ENCODE peak calls at places on chromosome 11, in four cellular contexts. Z is MV-4-11; B is AML-193; P is activated naive CD8-positive, alpha-beta T cell treated with anti-CD3 and anti-CD28 coated beads, Interleukin-2, amount 50 U/mL, for 16 hours. I is an unnamed sample.

GRCh38 chr11:89220684-89221339 is 43.1 kb downstream of the TYR start:
- DNase-seq in Z (no peak), B (no peak), P (no peak), I (no peak)

GRCh38 chr11:66438009-66438503 is 592 bp downstream of the MRPL11 start:
- DNase-seq in Z (no peak), B (no peak), P (no peak), I (no peak)

GRCh38 chr11:14582835-14583234 is 60.8 kb upstream of the PDE3B start:
- DNase-seq in Z (no peak), B (no peak), P (no peak), I (no peak)

GRCh38 chr11:47260366-47260765 is 2.6 kb downstream of the NR1H3 start:
- DNase-seq in Z (no peak), B (no peak), P (no peak), I (no peak)

GRCh38 chr11:61923166-61924015 is 6.0 kb upstream of the RAB3IL1 start:
- DNase-seq in Z (no peak), B (no peak), P (no peak), I (peak; percentile 46)

GRCh38 chr11:133950874-133951483 is 5.8 kb downstream of the IGSF9B start:
- DNase-seq in Z (no peak), B (no peak), P (no peak), I (no peak)

GRCh38 chr11:120180571-120181445 is 30.0 kb upstream of the OAF start:
- DNase-seq in Z (peak; percentile 25), B (no peak), P (no peak), I (no peak)

GRCh38 chr11:12692238-12693074 is 18.2 kb downstream of the TEAD1 start:
- DNase-seq in Z (no peak), B (no peak), P (no peak), I (peak; percentile 55)

GRCh38 chr11:100777118-100777517 is 90.0 kb downstream of the ARHGAP42 start:
- DNase-seq in Z (no peak), B (no peak), P (no peak), I (no peak)

GRCh38 chr11:43212279-43212678 is 99.5 kb upstream of the API5 start:
- DNase-seq in Z (no peak), B (no peak), P (no peak), I (no peak)

GRCh38 chr11:18243783-18244362 is 4.6 kb downstream of the SAA2 start:
- DNase-seq in Z (peak; percentile 69), B (peak; percentile 70), P (no peak), I (peak; percentile 57)

GRCh38 chr11:103339485-103339857 is 230.2 kb downstream of the DYNC2H1 start:
- DNase-seq in Z (no peak), B (no peak), P (no peak), I (no peak)

GRCh38 chr11:280762-281485 is 2.7 kb downstream of the NLRP6 start:
- DNase-seq in Z (no peak), B (no peak), P (no peak), I (no peak)

GRCh38 chr11:108854366-108854765 is 189.5 kb downstream of the DDX10 start:
- DNase-seq in Z (no peak), B (no peak), P (no peak), I (no peak)

GRCh38 chr11:79047356-79047755 is 393.5 kb downstream of the TENM4 start:
- DNase-seq in Z (no peak), B (no peak), P (no peak), I (peak; percentile 70)

GRCh38 chr11:123203934-123204333 is 8.9 kb upstream of the CLMP start:
- DNase-seq in Z (no peak), B (no peak), P (no peak), I (no peak)

GRCh38 chr11:112748713-112749481 is 212.3 kb upstream of the NCAM1 start:
- DNase-seq in Z (no peak), B (no peak), P (no peak), I (no peak)

GRCh38 chr11:110434952-110435779 is 5.4 kb downstream of the FDX1 start:
- DNase-seq in Z (no peak), B (no peak), P (no peak), I (no peak)

GRCh38 chr11:8263769-8264410 is at the start of gene LMO1:
- DNase-seq in Z (peak; percentile 45), B (peak; percentile 42), P (peak; percentile 55), I (peak; percentile 87)

GRCh38 chr11:83070878-83071640 is 638 bp downstream of the RAB30 start:
- DNase-seq in Z (no peak), B (no peak), P (no peak), I (peak; percentile 41)

GRCh38 chr11:114088836-114089235 is 29.3 kb downstream of the ZBTB16 start:
- DNase-seq in Z (peak; percentile 13), B (no peak), P (no peak), I (no peak)

GRCh38 chr11:15690326-15690725 is 575.6 kb downstream of the INSC start:
- DNase-seq in Z (no peak), B (no peak), P (no peak), I (no peak)

GRCh38 chr11:8709002-8709672 is 26.5 kb downstream of the RPL27A start:
- DNase-seq in Z (no peak), B (no peak), P (no peak), I (no peak)

GRCh38 chr11:76244311-76245061 is 38.2 kb upstream of the WNT11 start:
- DNase-seq in Z (no peak), B (no peak), P (no peak), I (no peak)

GRCh38 chr11:10314199-10315072 is 9.6 kb downstream of the ADM start:
- DNase-seq in Z (peak; percentile 40), B (peak; percentile 70), P (no peak), I (peak; percentile 82)

GRCh38 chr11:57482782-57483569 is 22.6 kb downstream of the RTN4RL2 start:
- DNase-seq in Z (no peak), B (no peak), P (peak; percentile 47), I (peak; percentile 82)

GRCh38 chr11:102757823-102758549 is 22.4 kb downstream of the MMP10 start:
- DNase-seq in Z (peak; percentile 86), B (peak; percentile 64), P (no peak), I (no peak)

GRCh38 chr11:862704-863388 is 20.2 kb downstream of the TSPAN4 start:
- DNase-seq in Z (no peak), B (no peak), P (no peak), I (no peak)

GRCh38 chr11:79922641-79923040 is 481.8 kb upstream of the TENM4 start:
- DNase-seq in Z (no peak), B (no peak), P (no peak), I (no peak)

GRCh38 chr11:33027846-33028536 is 11.4 kb upstream of the TCP11L1 start:
- DNase-seq in Z (no peak), B (no peak), P (no peak), I (no peak)

GRCh38 chr11:100739636-100740035 is 52.5 kb downstream of the ARHGAP42 start:
- DNase-seq in Z (no peak), B (no peak), P (no peak), I (peak; percentile 51)

GRCh38 chr11:44248109-44248508 is 61.8 kb downstream of the ALX4 start:
- DNase-seq in Z (no peak), B (no peak), P (no peak), I (no peak)

GRCh38 chr11:117686711-117687110 is 110.3 kb downstream of the DSCAML1 start:
- DNase-seq in Z (no peak), B (no peak), P (no peak), I (no peak)

GRCh38 chr11:73135346-73136284 is 6.5 kb downstream of the FCHSD2 start:
- DNase-seq in Z (no peak), B (no peak), P (no peak), I (no peak)